ENCODE peak calls at places on chromosome 2, in seven cellular contexts. A is retina, H is germinal center, I is WERI-Rb-1, C is nephron progenitor cell, P is KBM-7, J is NCI-H2081. T is an unnamed sample.

GRCh38 chr2:86158286-86158685 is 37.0 kb downstream of the IMMT start:
- DNase-seq in J (no peak), A (no peak), I (no peak), P (no peak), H (no peak), C (no peak), T (no peak)

GRCh38 chr2:45343618-45344017 is 267.4 kb downstream of the SRBD1 start:
- DNase-seq in P (no peak), C (no peak), J (no peak), H (no peak), A (peak), I (no peak), T (no peak)

GRCh38 chr2:108535380-108535677 is 1.1 kb downstream of the LIMS1 start:
- DNase-seq in A (no peak), I (no peak), H (no peak), P (peak), C (no peak), J (no peak), T (peak)

GRCh38 chr2:178397002-178397605 is 53.9 kb downstream of the PRKRA start:
- DNase-seq in A (peak), J (peak), I (no peak), P (peak), C (peak), H (peak), T (peak)

GRCh38 chr2:42926438-42927333 is 134.3 kb upstream of the HAAO start:
- DNase-seq in I (no peak), C (no peak), P (no peak), H (no peak), A (no peak), J (peak), T (no peak)

GRCh38 chr2:35114765-35115164 is 1240.8 kb upstream of the CRIM1 start:
- DNase-seq in P (peak), H (no peak), I (peak), A (no peak), J (no peak), C (no peak), T (peak)

GRCh38 chr2:12619975-12620374 is 96.8 kb upstream of the TRIB2 start:
- DNase-seq in J (no peak), I (no peak), P (no peak), A (no peak), H (no peak), C (no peak), T (no peak)

GRCh38 chr2:64283015-64283570 is 138.9 kb upstream of the PELI1 start:
- DNase-seq in I (no peak), J (no peak), C (no peak), A (no peak), H (no peak), P (no peak), T (no peak)

GRCh38 chr2:238882083-238882755 is 34.3 kb downstream of the TWIST2 start:
- DNase-seq in J (no peak), C (no peak), I (no peak), H (no peak), A (no peak), P (no peak), T (no peak)

GRCh38 chr2:62713837-62714236 is 8.3 kb downstream of the EHBP1 start:
- DNase-seq in P (no peak), C (no peak), J (no peak), H (no peak), A (no peak), I (no peak), T (no peak)

GRCh38 chr2:85288244-85288725 is 39.5 kb downstream of the TGOLN2 start:
- DNase-seq in A (no peak), H (no peak), C (no peak), P (no peak), I (peak), J (no peak), T (no peak)

GRCh38 chr2:2542316-2542715 is 211.2 kb upstream of the MYT1L start:
- DNase-seq in I (no peak), P (no peak), C (no peak), H (no peak), A (no peak), J (no peak), T (no peak)

GRCh38 chr2:239934571-239935171 is 90.5 kb downstream of the NDUFA10 start:
- DNase-seq in C (peak), H (peak), P (peak), J (no peak), I (peak), A (peak), T (peak)

GRCh38 chr2:161107265-161107664 is 53.0 kb upstream of the TANK start:
- DNase-seq in C (no peak), H (no peak), J (no peak), I (no peak), A (no peak), P (no peak), T (no peak)

GRCh38 chr2:189037518-189037917 is 63.3 kb downstream of the COL3A1 start:
- DNase-seq in H (no peak), I (no peak), A (no peak), P (no peak), C (no peak), J (no peak), T (no peak)

GRCh38 chr2:127404466-127405251 is 13.6 kb upstream of the PROC start:
- DNase-seq in C (no peak), J (no peak), P (no peak), H (no peak), A (no peak), I (no peak), T (peak)

GRCh38 chr2:215002500-215002899 is 135.9 kb downstream of the ABCA12 start:
- DNase-seq in P (peak), C (peak), H (peak), A (peak), J (peak), I (peak), T (peak)